ENCODE peak calls at places on chromosomes 2 and 18, in six cellular contexts. N is tibial artery, K is right cardiac atrium, O is psoas muscle, J is GM23248, I is hepatocyte. Q is an unnamed sample.

GRCh38 chr2:207503234-207503633 is 26.5 kb upstream of the CREB1 start:
- DNase-seq in N (peak; percentile 29), K (peak; percentile 60), O (no peak), J (peak; percentile 64), I (no peak), Q (no peak)

GRCh38 chr2:99066602-99067001 is 74.9 kb upstream of the C2orf15 start:
- DNase-seq in N (no peak), K (no peak), O (no peak), J (peak; percentile 63), I (peak; percentile 67), Q (no peak)

GRCh38 chr18:48166971-48167370 is 236.5 kb upstream of the SMAD2 start:
- DNase-seq in N (no peak), K (peak; percentile 85), O (peak; percentile 30), J (no peak), I (no peak), Q (no peak)

GRCh38 chr2:85830645-85831044 is 58.1 kb downstream of the ST3GAL5 start:
- DNase-seq in N (no peak), K (no peak), O (no peak), J (no peak), I (no peak), Q (no peak)

GRCh38 chr2:86786001-86786536 is 4.6 kb downstream of the CD8A start:
- DNase-seq in N (no peak), K (no peak), O (no peak), J (no peak), I (no peak), Q (no peak)

GRCh38 chr2:238925816-238926215 is 77.9 kb downstream of the TWIST2 start:
- DNase-seq in N (no peak), K (no peak), O (no peak), J (no peak), I (no peak), Q (no peak)

GRCh38 chr2:34317797-34318196 is 718.7 kb upstream of the FAM98A start:
- DNase-seq in N (no peak), K (peak; percentile 20), O (no peak), J (no peak), I (no peak), Q (no peak)

GRCh38 chr18:57437433-57437781 is 2.2 kb downstream of the ONECUT2 start:
- DNase-seq in N (no peak), K (no peak), O (no peak), J (no peak), I (no peak), Q (no peak)

GRCh38 chr2:23688486-23689130 is 238.3 kb downstream of the ATAD2B start:
- DNase-seq in N (no peak), K (no peak), O (peak; percentile 2), J (no peak), I (no peak), Q (no peak)

GRCh38 chr2:149360106-149360505 is 29.7 kb downstream of the LYPD6 start:
- DNase-seq in N (no peak), K (no peak), O (no peak), J (no peak), I (no peak), Q (no peak)

GRCh38 chr2:25098558-25099486 is 56.9 kb downstream of the EFR3B start:
- DNase-seq in N (peak; percentile 25), K (peak; percentile 72), O (no peak), J (no peak), I (peak; percentile 72), Q (no peak)

GRCh38 chr2:241315879-241316700 is at the start of gene SEPTIN2:
- DNase-seq in N (peak; percentile 68), K (peak; percentile 92), O (peak; percentile 84), J (peak; percentile 77), I (peak; percentile 86), Q (peak; percentile 72)

DNA sequence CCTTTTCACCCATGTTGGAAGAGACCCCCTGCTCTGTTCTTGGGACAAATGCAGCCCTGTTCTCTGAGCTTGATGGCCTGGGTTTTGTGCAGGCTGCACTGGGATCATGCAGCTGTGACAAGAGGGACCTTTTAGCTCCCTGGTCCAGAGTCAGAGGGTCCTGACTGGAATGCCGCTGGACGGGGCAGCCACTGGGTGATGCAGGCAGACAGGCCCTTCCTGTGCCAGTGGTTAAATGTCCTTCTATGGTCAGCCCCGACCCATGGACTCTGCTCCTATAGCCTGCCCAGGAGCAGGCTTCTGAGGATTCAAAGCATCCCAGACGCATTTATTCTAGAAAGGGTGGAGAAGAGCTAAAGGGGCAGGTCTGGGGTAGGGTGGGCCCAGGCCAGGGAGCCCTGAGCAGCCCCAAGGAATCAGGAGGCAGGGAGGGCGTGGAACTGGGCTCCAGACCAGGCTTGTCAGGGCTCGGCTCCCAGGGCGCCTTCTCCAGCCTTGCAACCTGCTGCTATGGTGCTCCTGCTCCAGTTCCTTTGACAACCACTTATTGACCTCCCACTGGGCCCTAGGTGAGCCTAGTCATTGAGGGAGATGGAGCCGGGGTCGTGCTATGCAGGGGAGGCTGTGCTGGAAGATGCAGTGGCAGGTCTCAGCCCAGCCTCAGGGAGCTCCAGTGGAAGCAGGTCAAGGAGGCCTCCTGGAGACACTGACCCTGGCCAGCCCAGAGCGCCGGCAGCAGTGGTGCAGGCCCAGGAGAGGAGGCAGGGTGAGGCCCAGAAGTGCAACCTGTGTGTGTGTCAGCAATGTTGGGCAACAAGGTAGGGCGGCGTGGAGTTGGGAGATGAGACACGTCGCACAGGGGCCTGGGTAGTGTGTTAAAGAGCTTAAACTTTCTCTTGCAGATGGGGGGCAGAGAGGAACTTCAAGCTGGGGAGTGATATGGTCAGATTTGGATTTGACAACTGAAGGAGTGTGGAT is 278.1 kb upstream of the HS6ST1 start:
- DNase-seq in N (no peak), K (no peak), O (no peak), J (no peak), I (no peak), Q (no peak)
- H3K4me1 ChIP-seq in N (no peaks in the 10 kb centered on the region), K (peaks cover 5% of the 10 kb centered on the region), O (no peaks in the 10 kb centered on the region), J (no peaks in the 10 kb centered on the region), I (peaks cover 15% of the 10 kb centered on the region), Q (no peaks in the 10 kb centered on the region)

DNA sequence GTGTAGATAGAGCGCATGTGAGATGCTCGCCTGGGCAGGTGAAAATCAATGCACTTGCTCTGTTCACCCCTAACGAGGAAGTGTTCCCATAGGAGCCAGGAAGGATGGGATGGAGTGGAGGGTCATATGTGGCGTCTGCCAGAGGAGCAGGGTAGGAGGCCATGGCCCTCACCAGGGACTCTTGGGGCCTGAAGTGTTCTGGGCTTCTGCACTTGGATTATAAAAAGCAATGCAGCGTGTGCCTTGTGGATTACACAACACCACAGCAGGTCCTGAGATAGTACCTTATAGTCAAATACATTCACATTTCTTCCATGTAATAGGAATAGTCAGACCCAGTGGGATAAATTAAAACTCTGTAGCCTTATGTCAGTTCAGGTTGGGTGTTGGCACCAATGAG is 100.1 kb downstream of the CABLES1 start:
- DNase-seq in N (no peak), K (no peak), O (no peak), J (no peak), I (no peak), Q (no peak)
- H3K4me1 ChIP-seq in N (peaks cover 42% of the 10 kb centered on the region), K (peaks cover 12% of the 10 kb centered on the region), O (no peaks in the 10 kb centered on the region), J (peaks cover 39% of the 10 kb centered on the region), I (peaks cover 21% of the 10 kb centered on the region), Q (peaks cover 28% of the 10 kb centered on the region)

GRCh38 chr2:83067947-83068346 is 1391.1 kb downstream of the SUCLG1 start:
- DNase-seq in N (no peak), K (no peak), O (no peak), J (no peak), I (peak; percentile 32), Q (no peak)
- H3K4me1 ChIP-seq in N (no peaks in the 10 kb centered on the region), K (no peaks in the 10 kb centered on the region), O (no peaks in the 10 kb centered on the region), J (no peaks in the 10 kb centered on the region), I (peaks cover 8% of the 10 kb centered on the region), Q (no peaks in the 10 kb centered on the region)

DNA sequence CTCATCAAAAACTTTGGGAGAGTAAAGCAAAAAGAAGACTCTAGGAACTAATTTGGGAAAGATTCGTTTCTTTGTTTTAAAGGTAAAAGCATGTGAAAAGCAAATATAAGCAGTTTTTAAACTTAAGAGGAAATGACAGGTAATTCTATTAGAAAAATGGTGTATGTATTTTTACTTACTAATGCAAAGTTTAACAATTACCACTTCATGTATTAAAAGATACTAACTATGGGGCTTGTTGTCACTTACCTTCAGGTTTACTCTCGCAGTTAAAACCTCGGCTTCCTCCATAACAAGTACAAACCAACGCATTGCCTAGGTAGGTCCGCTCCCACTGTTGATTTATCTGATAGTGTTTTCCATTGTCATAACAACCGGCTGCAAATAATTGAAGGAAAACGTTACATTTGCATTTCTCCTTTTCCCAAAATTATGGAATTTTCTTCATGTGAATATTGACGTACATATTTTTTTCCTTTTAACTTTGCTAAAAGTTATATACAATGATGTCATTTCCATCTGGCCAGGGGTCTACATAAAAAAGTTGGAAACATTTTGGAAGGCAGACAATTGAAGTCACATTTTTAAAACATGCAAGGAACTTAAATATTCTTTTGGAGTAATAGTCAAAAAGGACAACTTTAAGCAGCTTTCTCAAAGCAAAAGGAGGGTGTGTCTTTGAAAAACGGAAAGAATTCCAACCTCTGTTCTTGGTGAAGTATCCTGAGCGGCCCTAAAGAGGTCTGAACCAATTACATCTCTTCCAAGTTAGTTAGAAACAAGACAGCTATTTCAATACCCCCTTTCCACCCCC is 1.2 kb downstream of the FN1 start:
- DNase-seq in N (no peak), K (no peak), O (no peak), J (peak; percentile 58), I (no peak), Q (no peak)
- H3K4me1 ChIP-seq in N (peaks cover 62% of the 10 kb centered on the region), K (no peaks in the 10 kb centered on the region), O (peaks cover 9% of the 10 kb centered on the region), J (peaks cover 34% of the 10 kb centered on the region), I (peaks cover 29% of the 10 kb centered on the region), Q (peaks cover 11% of the 10 kb centered on the region)

DNA sequence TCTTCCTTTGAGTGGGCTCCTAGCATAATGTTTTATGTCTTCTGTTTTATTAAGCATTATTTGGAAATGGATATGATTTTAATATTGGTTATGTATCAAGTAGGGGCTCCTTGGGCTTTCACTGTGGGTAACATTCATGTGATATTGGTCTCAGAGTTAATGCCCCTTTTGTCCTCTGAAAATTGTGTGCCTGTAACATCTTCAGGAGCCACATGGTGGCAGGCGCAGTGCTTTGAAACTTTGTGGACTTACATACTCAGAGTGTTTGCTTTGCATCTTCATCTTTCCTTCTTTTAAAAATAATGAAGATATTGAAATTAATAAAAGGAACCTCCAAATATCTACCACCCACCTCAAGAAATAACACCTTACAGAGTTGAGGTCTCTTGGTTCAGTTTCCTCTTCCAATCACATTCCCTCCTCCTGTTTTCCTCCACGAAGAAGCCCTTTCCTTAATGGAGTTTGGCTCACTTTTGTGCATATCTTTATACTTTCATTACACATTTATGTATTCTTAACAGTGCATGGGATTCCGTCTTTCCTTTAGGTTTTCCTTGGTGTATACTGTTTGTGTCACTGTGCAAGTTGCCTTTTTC is 73.5 kb downstream of the LIMS1 start:
- DNase-seq in N (no peak), K (peak; percentile 72), O (no peak), J (peak; percentile 62), I (peak; percentile 54), Q (no peak)
- H3K4me1 ChIP-seq in N (peaks cover 38% of the 10 kb centered on the region), K (peaks cover 5% of the 10 kb centered on the region), O (peaks cover 30% of the 10 kb centered on the region), J (peaks cover 9% of the 10 kb centered on the region), I (peaks cover 5% of the 10 kb centered on the region), Q (no peaks in the 10 kb centered on the region)

DNA sequence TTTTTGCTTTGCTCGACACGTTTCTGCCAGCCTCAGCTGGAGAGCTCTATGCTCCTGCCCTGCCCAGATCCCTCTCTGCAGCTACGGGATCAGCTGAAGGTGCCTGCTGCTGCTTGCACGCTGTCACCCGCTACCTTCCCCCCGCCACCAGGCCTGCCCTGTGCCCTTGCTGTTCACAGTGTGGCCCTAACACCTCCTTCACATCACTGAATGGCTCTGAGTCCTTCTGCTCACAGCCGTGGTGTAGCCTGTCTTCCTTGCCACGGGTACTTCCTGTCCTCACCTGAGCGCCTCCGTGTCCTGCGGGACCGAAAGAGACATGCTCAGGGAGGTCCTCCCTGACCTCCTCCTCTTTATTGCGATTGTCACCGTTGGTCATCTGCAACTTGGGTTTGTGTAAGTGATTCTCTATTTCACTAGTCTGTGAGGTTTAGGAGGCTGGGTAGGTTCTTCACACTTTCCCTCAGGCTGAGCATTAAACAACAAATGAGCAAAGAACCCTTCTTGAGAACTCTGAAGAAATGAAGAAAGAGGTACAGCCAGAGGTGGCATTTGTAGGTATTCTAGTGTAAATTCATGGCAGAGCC is 127.5 kb downstream of the NCK2 start:
- DNase-seq in N (no peak), K (peak; percentile 60), O (no peak), J (no peak), I (no peak), Q (no peak)
- H3K4me1 ChIP-seq in N (peaks cover 20% of the 10 kb centered on the region), K (peaks cover 8% of the 10 kb centered on the region), O (peaks cover 37% of the 10 kb centered on the region), J (peaks cover 10% of the 10 kb centered on the region), I (peaks cover 14% of the 10 kb centered on the region), Q (no peaks in the 10 kb centered on the region)

Q was measured in esophagus squamous epithelium.